ENCODE peak calls at places on chromosome X, in nine cellular contexts. One of them, this sample, is unnamed. For H3K4me1, the result is how much of the 10 kb centered on the place peaks cover.

GRCh38 chrX:96889726-96890125 is 6.0 kb downstream of the RPA4 start:
- DNase-seq in ovary: no peak
- DNase-seq in K562: no peak
- DNase-seq in heart left ventricle: no peak
- DNase-seq in IMR-90: no peak
- DNase-seq in A549: no peak
- DNase-seq in transverse colon: no peak
- DNase-seq in HCT116: no peak
- DNase-seq in stomach: no peak
- DNase-seq in this sample: no peak

GRCh38 chrX:22800360-22800759 is 199.4 kb upstream of the DDX53 start:
- DNase-seq in IMR-90: peak
- DNase-seq in transverse colon: no peak
- DNase-seq in A549: no peak
- DNase-seq in HCT116: no peak
- DNase-seq in ovary: no peak
- DNase-seq in heart left ventricle: peak
- DNase-seq in K562: no peak
- DNase-seq in stomach: no peak
- DNase-seq in this sample: no peak

GRCh38 chrX:103941201-103941975 is 21.0 kb upstream of the TMSB15B start:
- DNase-seq in HCT116: no peak
- DNase-seq in heart left ventricle: no peak
- DNase-seq in transverse colon: no peak
- DNase-seq in ovary: no peak
- DNase-seq in K562: peak
- DNase-seq in stomach: no peak
- DNase-seq in IMR-90: peak
- DNase-seq in A549: peak
- DNase-seq in this sample: no peak

GRCh38 chrX:47749185-47749967 is 87.3 kb upstream of the ZNF81 start:
- DNase-seq in HCT116: no peak
- DNase-seq in A549: no peak
- DNase-seq in transverse colon: no peak
- DNase-seq in IMR-90: peak
- DNase-seq in ovary: peak
- DNase-seq in stomach: no peak
- DNase-seq in heart left ventricle: peak
- DNase-seq in K562: no peak
- DNase-seq in this sample: no peak

GRCh38 chrX:16258936-16259335 is 91.7 kb downstream of the MAGEB17 start:
- DNase-seq in heart left ventricle: no peak
- DNase-seq in HCT116: no peak
- DNase-seq in ovary: no peak
- DNase-seq in IMR-90: peak
- DNase-seq in K562: no peak
- DNase-seq in stomach: no peak
- DNase-seq in transverse colon: no peak
- DNase-seq in A549: no peak
- DNase-seq in this sample: no peak

GRCh38 chrX:116111934-116112595 is 58.5 kb upstream of the AGTR2 start:
- DNase-seq in A549: no peak
- DNase-seq in stomach: no peak
- DNase-seq in HCT116: no peak
- DNase-seq in ovary: no peak
- DNase-seq in transverse colon: no peak
- DNase-seq in IMR-90: no peak
- DNase-seq in K562: no peak
- DNase-seq in heart left ventricle: no peak
- DNase-seq in this sample: no peak

GRCh38 chrX:106203315-106203714 is 35.2 kb downstream of the PWWP3B start:
- DNase-seq in IMR-90: no peak
- DNase-seq in A549: no peak
- DNase-seq in transverse colon: no peak
- DNase-seq in HCT116: no peak
- DNase-seq in K562: no peak
- DNase-seq in ovary: no peak
- DNase-seq in stomach: no peak
- DNase-seq in heart left ventricle: no peak
- DNase-seq in this sample: no peak

GRCh38 chrX:24647257-24648058 is at the start of gene PCYT1B:
- DNase-seq in transverse colon: peak
- DNase-seq in IMR-90: peak
- DNase-seq in heart left ventricle: peak
- DNase-seq in ovary: peak
- DNase-seq in HCT116: no peak
- DNase-seq in A549: no peak
- DNase-seq in K562: peak
- DNase-seq in stomach: peak
- DNase-seq in this sample: peak

GRCh38 chrX:77785400-77785745 is 643 bp downstream of the ATRX start:
- DNase-seq in stomach: no peak
- DNase-seq in ovary: peak
- DNase-seq in HCT116: no peak
- DNase-seq in K562: peak
- DNase-seq in transverse colon: peak
- DNase-seq in heart left ventricle: peak
- DNase-seq in A549: peak
- DNase-seq in IMR-90: peak
- DNase-seq in this sample: no peak

GRCh38 chrX:46811101-46811500 is 25.7 kb upstream of the RP2 start:
- DNase-seq in A549: no peak
- DNase-seq in HCT116: no peak
- DNase-seq in ovary: no peak
- DNase-seq in K562: no peak
- DNase-seq in IMR-90: no peak
- DNase-seq in stomach: no peak
- DNase-seq in heart left ventricle: no peak
- DNase-seq in transverse colon: no peak
- DNase-seq in this sample: no peak

GRCh38 chrX:96685205-96686099 is 810 bp downstream of the DIAPH2 start:
- DNase-seq in A549: no peak
- DNase-seq in stomach: peak
- DNase-seq in transverse colon: peak
- DNase-seq in IMR-90: peak
- DNase-seq in heart left ventricle: peak
- DNase-seq in HCT116: no peak
- DNase-seq in ovary: peak
- DNase-seq in K562: no peak
- DNase-seq in this sample: peak

GRCh38 chrX:120468071-120468470 is 1.0 kb downstream of the LAMP2 start:
- DNase-seq in stomach: no peak
- DNase-seq in ovary: no peak
- DNase-seq in HCT116: no peak
- DNase-seq in IMR-90: no peak
- DNase-seq in transverse colon: no peak
- DNase-seq in K562: no peak
- DNase-seq in A549: no peak
- DNase-seq in heart left ventricle: no peak
- DNase-seq in this sample: no peak

GRCh38 chrX:96004386-96004785 is 680.3 kb upstream of the DIAPH2 start:
- DNase-seq in IMR-90: peak
- DNase-seq in heart left ventricle: no peak
- DNase-seq in stomach: no peak
- DNase-seq in K562: no peak
- DNase-seq in transverse colon: no peak
- DNase-seq in A549: no peak
- DNase-seq in HCT116: no peak
- DNase-seq in ovary: no peak
- DNase-seq in this sample: no peak

GRCh38 chrX:55450259-55450658 is 1.7 kb upstream of the MAGEH1 start:
- DNase-seq in stomach: no peak
- DNase-seq in ovary: peak
- DNase-seq in IMR-90: peak
- DNase-seq in heart left ventricle: no peak
- DNase-seq in A549: no peak
- DNase-seq in HCT116: no peak
- DNase-seq in K562: peak
- DNase-seq in transverse colon: no peak
- DNase-seq in this sample: no peak

GRCh38 chrX:39705299-39705698 is 392.5 kb downstream of the BCOR start:
- DNase-seq in ovary: peak
- DNase-seq in transverse colon: peak
- DNase-seq in IMR-90: peak
- DNase-seq in HCT116: peak
- DNase-seq in heart left ventricle: peak
- DNase-seq in K562: no peak
- DNase-seq in A549: peak
- DNase-seq in stomach: peak
- DNase-seq in this sample: peak

GRCh38 chrX:71581210-71581609 is 3.0 kb downstream of the GCNA start:
- DNase-seq in HCT116: no peak
- DNase-seq in stomach: no peak
- DNase-seq in IMR-90: no peak
- DNase-seq in ovary: no peak
- DNase-seq in K562: no peak
- DNase-seq in A549: no peak
- DNase-seq in transverse colon: no peak
- DNase-seq in heart left ventricle: no peak
- DNase-seq in this sample: no peak

GRCh38 chrX:52420824-52421443 is 52.1 kb downstream of the XAGE2 start:
- DNase-seq in ovary: no peak
- DNase-seq in IMR-90: peak
- DNase-seq in heart left ventricle: no peak
- DNase-seq in K562: no peak
- DNase-seq in A549: no peak
- DNase-seq in HCT116: no peak
- DNase-seq in stomach: no peak
- DNase-seq in transverse colon: no peak
- DNase-seq in this sample: no peak

DNA sequence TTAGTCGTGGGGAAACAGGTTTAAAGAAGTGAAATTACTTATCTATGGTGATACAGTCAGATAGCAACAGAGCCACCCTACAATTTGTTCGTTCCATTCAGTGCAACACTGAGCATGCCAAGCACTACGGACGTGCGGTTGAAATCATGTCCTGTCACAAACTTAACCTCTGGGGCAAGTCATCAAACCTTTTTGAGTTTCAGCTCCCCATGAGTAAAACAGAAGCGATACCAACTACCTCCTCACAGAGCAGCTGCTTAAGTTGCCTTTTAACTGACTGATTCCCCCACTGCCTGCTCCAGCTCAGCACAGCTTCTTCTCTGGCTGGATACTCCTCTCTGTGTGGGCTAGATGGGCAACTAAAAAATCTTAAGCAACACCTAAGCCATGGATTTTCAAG is 36.0 kb downstream of the LHFPL1 start:
- DNase-seq in IMR-90: no peak
- DNase-seq in heart left ventricle: no peak
- DNase-seq in transverse colon: no peak
- DNase-seq in ovary: no peak
- DNase-seq in stomach: no peak
- DNase-seq in A549: no peak
- DNase-seq in K562: no peak
- DNase-seq in HCT116: no peak
- DNase-seq in this sample: no peak
- H3K4me1 ChIP-seq in IMR-90: under half
- H3K4me1 ChIP-seq in heart left ventricle: under half
- H3K4me1 ChIP-seq in transverse colon: under half
- H3K4me1 ChIP-seq in ovary: under half
- H3K4me1 ChIP-seq in stomach: under half
- H3K4me1 ChIP-seq in A549: under half
- H3K4me1 ChIP-seq in K562: under half
- H3K4me1 ChIP-seq in HCT116: under half
- H3K4me1 ChIP-seq in this sample: under half

DNA sequence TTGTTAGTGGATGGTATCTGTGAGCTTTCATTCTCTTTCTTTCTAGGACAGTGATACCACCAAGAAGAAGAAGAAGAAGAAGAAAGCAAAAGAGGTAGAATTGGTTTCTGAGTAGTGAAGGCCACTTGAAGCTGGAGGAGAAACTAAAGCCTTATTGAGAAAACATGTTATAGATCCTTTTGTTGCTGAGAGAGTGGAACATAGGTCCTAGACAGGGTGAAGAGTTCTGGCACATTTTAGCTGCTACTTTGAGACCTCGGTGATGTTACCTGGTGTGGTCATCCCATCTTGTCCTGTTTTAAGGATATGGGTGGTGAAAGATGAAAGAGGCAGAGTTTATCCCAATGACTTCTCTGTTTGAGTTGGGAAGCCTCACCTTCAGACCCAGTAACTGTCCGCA is 14.1 kb downstream of the DKC1 start:
- DNase-seq in A549: no peak
- DNase-seq in stomach: no peak
- DNase-seq in IMR-90: no peak
- DNase-seq in heart left ventricle: no peak
- DNase-seq in ovary: no peak
- DNase-seq in HCT116: no peak
- DNase-seq in K562: no peak
- DNase-seq in transverse colon: no peak
- DNase-seq in this sample: no peak
- TF ChIP-seq POLR2A in A549: no peak
- TF ChIP-seq POLR2A in stomach: no peak
- TF ChIP-seq POLR2A in IMR-90: no peak
- TF ChIP-seq POLR2A in heart left ventricle: no peak
- TF ChIP-seq POLR2A in ovary: no peak
- TF ChIP-seq POLR2A in HCT116: no peak
- TF ChIP-seq POLR2A in K562: peak
- TF ChIP-seq POLR2A in transverse colon: no peak
- TF ChIP-seq POLR2A in this sample: no peak

GRCh38 chrX:63361494-63361893 is 10.4 kb upstream of the SPIN4 start:
- DNase-seq in transverse colon: no peak
- DNase-seq in heart left ventricle: no peak
- DNase-seq in stomach: no peak
- DNase-seq in K562: no peak
- DNase-seq in ovary: no peak
- DNase-seq in HCT116: no peak
- DNase-seq in A549: no peak
- DNase-seq in IMR-90: no peak
- DNase-seq in this sample: no peak
- H3K4me1 ChIP-seq in transverse colon: under half
- H3K4me1 ChIP-seq in heart left ventricle: under half
- H3K4me1 ChIP-seq in stomach: under half
- H3K4me1 ChIP-seq in K562: under half
- H3K4me1 ChIP-seq in ovary: under half
- H3K4me1 ChIP-seq in HCT116: under half
- H3K4me1 ChIP-seq in A549: under half
- H3K4me1 ChIP-seq in IMR-90: under half
- H3K4me1 ChIP-seq in this sample: under half

DNA sequence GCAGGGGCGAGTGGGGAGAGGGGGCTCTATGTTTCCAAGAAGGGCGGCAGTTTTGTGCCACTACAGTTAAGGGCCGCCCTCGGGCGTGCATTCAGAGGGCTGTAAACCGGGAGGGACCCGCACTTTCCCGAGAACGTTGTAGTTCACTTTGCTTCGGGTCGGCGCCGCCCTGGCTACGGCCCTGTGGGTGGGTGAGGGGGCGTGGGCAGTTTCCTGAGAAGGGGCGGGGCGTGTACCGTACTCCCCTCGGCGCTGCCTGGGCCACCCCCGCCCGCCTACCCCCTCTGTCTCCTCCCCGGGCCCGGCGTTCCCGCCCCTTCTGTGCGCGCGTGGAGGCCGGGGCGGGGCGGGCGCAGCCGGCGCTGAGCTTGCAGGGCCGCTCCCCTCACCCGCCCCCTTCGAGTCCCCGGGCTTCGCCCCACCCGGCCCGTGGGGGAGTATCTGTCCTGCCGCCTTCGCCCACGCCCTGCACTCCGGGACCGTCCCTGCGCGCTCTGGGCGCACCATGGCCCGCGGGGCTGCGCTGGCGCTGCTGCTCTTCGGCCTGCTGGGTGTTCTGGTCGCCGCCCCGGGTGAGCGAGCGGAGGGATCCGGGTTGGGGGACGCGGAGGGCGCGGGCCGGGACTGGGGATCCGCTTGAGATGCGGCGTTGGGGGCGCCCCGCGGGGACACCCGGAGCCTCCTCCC is at the start of gene CD99:
- DNase-seq in A549: peak
- DNase-seq in stomach: peak
- DNase-seq in ovary: peak
- DNase-seq in transverse colon: peak
- DNase-seq in IMR-90: peak
- DNase-seq in heart left ventricle: peak
- DNase-seq in K562: peak
- DNase-seq in HCT116: no peak
- DNase-seq in this sample: peak
- TF ChIP-seq POLR2A in A549: no peak
- TF ChIP-seq POLR2A in stomach: peak
- TF ChIP-seq POLR2A in ovary: peak
- TF ChIP-seq POLR2A in transverse colon: peak
- TF ChIP-seq POLR2A in IMR-90: peak
- TF ChIP-seq POLR2A in heart left ventricle: peak
- TF ChIP-seq POLR2A in K562: no peak
- TF ChIP-seq POLR2A in HCT116: no peak
- TF ChIP-seq POLR2A in this sample: peak